ENCODE peak calls at places on chromosomes 11 and 22, in five cellular contexts. G is stomach, P is vagina, I is K562, C is upper lobe of left lung. J is an unnamed sample.

GRCh38 chr11:110249066-110249465 is 47.3 kb downstream of the RDX start:
- DNase-seq in G (no peak), P (no peak), I (no peak), C (no peak), J (no peak)

GRCh38 chr11:1226981-1227550 is 4.2 kb downstream of the MUC5B start:
- DNase-seq in G (no peak), P (no peak), I (peak), C (no peak), J (no peak)

GRCh38 chr11:80523057-80523456 is 1082.2 kb upstream of the TENM4 start:
- DNase-seq in G (no peak), P (no peak), I (no peak), C (no peak), J (no peak)

GRCh38 chr11:70519117-70519516 is 120.8 kb downstream of the CTTN start:
- DNase-seq in G (no peak), P (no peak), I (no peak), C (no peak), J (no peak)

GRCh38 chr11:74283580-74284180 is 27.8 kb downstream of the P4HA3 start:
- DNase-seq in G (no peak), P (no peak), I (no peak), C (no peak), J (no peak)

GRCh38 chr22:39994046-39994565 is 648 bp upstream of the FAM83F start:
- DNase-seq in G (no peak), P (no peak), I (peak), C (no peak), J (no peak)

GRCh38 chr11:8019671-8020597 is 32.8 kb downstream of the EIF3F start:
- DNase-seq in G (no peak), P (peak), I (no peak), C (no peak), J (no peak)

GRCh38 chr22:20809538-20810185 is 35.7 kb downstream of the SERPIND1 start:
- DNase-seq in G (no peak), P (no peak), I (no peak), C (no peak), J (no peak)

GRCh38 chr11:110308071-110308470 is 11.7 kb upstream of the RDX start:
- DNase-seq in G (no peak), P (no peak), I (no peak), C (no peak), J (no peak)

GRCh38 chr11:117315285-117316196 is 515 bp downstream of the BACE1 start:
- DNase-seq in G (no peak), P (no peak), I (no peak), C (peak), J (no peak)

GRCh38 chr11:70885721-70886305 is 366.6 kb downstream of the SHANK2 start:
- DNase-seq in G (no peak), P (no peak), I (no peak), C (no peak), J (no peak)

GRCh38 chr11:27914080-27914479 is 193.9 kb downstream of the KIF18A start:
- DNase-seq in G (no peak), P (no peak), I (no peak), C (no peak), J (no peak)

GRCh38 chr11:69541501-69542313 is 60.2 kb downstream of the LINC01488 start:
- DNase-seq in G (no peak), P (no peak), I (no peak), C (peak), J (no peak)

GRCh38 chr11:57376095-57376812 is 4.7 kb downstream of the PRG3 start:
- DNase-seq in G (no peak), P (no peak), I (no peak), C (no peak), J (no peak)

GRCh38 chr11:6825333-6825744 is 20.1 kb upstream of the OR10A5 start:
- DNase-seq in G (no peak), P (no peak), I (no peak), C (no peak), J (no peak)

GRCh38 chr11:516400-516799 is 9.4 kb upstream of the RNH1 start:
- DNase-seq in G (no peak), P (no peak), I (no peak), C (no peak), J (no peak)

GRCh38 chr11:91435694-91436375 is 788.8 kb upstream of the FAT3 start:
- DNase-seq in G (peak), P (no peak), I (no peak), C (no peak), J (no peak)

GRCh38 chr22:43783777-43784176 is 28.3 kb downstream of the EFCAB6 start:
- DNase-seq in G (no peak), P (no peak), I (no peak), C (no peak), J (no peak)

GRCh38 chr11:114200785-114201184 is 95.4 kb upstream of the NNMT start:
- DNase-seq in G (no peak), P (no peak), I (no peak), C (no peak), J (no peak)

GRCh38 chr22:27063381-27063780 is 406.0 kb downstream of the MIAT start:
- DNase-seq in G (no peak), P (no peak), I (no peak), C (no peak), J (no peak)

GRCh38 chr22:33401291-33401690 is 343.1 kb upstream of the SYN3 start:
- DNase-seq in G (no peak), P (no peak), I (no peak), C (no peak), J (no peak)

GRCh38 chr11:119796363-119797060 is 67.5 kb upstream of the NECTIN1 start:
- DNase-seq in G (no peak), P (no peak), I (no peak), C (no peak), J (no peak)

GRCh38 chr11:69950120-69950519 is 128.0 kb upstream of the ANO1 start:
- DNase-seq in G (no peak), P (no peak), I (peak), C (no peak), J (no peak)

GRCh38 chr22:23533328-23533762 is 46.7 kb downstream of the IGLL1 start:
- DNase-seq in G (no peak), P (no peak), I (peak), C (no peak), J (no peak)

GRCh38 chr11:19769820-19770219 is 57.2 kb downstream of the NAV2 start:
- DNase-seq in G (no peak), P (no peak), I (no peak), C (no peak), J (no peak)

GRCh38 chr11:120400564-120401364 is 64.6 kb downstream of the ARHGEF12 start:
- DNase-seq in G (no peak), P (no peak), I (no peak), C (peak), J (peak)

GRCh38 chr11:114340311-114341131 is 44.3 kb downstream of the NNMT start:
- DNase-seq in G (peak), P (no peak), I (peak), C (peak), J (peak)

GRCh38 chr11:108218912-108219783 is 3.3 kb downstream of the NPAT start:
- DNase-seq in G (no peak), P (no peak), I (no peak), C (no peak), J (no peak)
- H3K27ac ChIP-seq in G (no peak), P (no peak), I (peak), C (no peak), J (no peak)

GRCh38 chr11:47466701-47467250 is 17.8 kb upstream of the RAPSN start:
- DNase-seq in G (peak), P (no peak), I (no peak), C (no peak), J (no peak)
- TF ChIP-seq POLR2AphosphoS5 in G (peak), P (no peak), I (no peak), C (no peak), J (no peak)

DNA sequence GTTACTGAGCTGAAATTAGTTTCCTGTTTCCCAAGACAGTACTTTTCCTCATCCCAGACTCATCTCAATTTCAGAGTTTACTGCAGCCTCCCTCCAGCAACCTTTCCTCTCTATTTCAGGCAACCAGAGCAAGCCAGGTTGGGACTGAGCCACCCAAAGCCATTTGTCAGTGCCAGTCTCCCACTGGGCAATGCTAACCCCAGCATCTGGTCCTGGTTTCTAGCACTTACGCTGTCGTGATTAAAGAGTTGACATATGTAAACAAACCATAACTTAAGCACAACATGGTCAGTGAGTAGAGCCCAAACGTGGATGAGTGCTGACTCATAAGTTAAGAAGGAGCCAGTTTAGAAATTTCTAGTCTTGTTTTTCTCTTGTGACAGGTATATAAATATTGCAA is 119.6 kb upstream of the BLID start:
- DNase-seq in G (no peak), P (no peak), I (no peak), C (no peak), J (no peak)
- H3K27ac ChIP-seq in G (no peak), P (peak), I (no peak), C (no peak), J (no peak)

GRCh38 chr22:45235101-45235777 is 5.5 kb downstream of the KIAA0930 start:
- DNase-seq in G (peak), P (no peak), I (no peak), C (peak), J (no peak)
- TF ChIP-seq POLR2AphosphoS5 in G (no peak), P (no peak), I (no peak), C (no peak), J (no peak)

GRCh38 chr11:65547446-65548125 is 10.6 kb downstream of the LTBP3 start:
- DNase-seq in G (no peak), P (no peak), I (no peak), C (no peak), J (no peak)
- H3K27ac ChIP-seq in G (no peak), P (no peak), I (no peak), C (no peak), J (no peak)

DNA sequence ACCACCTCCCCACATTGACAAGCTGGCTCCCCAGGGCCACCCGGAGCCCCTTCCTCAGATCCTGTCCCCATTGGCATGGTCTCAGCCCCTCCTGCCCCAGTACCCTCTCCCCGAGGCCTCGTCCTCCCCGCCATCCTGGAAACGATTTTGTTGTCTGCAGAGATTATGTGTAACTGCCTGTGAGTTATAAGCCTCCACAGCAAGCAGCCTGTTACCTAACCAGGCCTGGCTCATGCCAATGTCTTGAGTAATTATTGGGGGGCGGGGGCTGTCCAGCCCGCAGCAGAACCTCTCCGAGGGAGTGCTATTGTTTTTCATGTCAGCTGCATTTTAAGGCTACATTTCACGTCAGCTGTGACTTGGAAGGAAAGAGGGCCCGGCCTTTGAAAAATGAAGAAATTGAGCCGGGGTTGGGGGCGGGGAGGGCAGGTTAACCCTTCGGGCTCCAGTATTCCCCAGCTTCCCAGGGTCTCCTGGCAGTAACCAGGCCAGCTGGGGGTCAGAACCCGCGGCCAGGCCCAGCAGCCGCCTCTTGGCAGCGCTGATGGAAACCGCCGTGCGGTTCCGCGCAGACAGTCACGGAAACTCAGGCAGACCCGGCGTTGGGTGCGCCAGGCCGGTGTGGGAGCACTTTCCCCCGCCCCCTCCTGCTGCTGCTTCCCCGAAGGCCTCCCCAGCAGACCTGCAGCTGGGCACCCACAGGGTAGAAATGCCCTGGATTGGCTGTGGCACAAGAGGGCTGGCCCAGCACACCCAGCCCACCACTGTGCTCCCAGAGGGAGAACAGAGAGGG is 59.5 kb downstream of the CDKN1C start:
- DNase-seq in G (no peak), P (no peak), I (no peak), C (peak), J (peak)
- TF ChIP-seq POLR2AphosphoS5 in G (peak), P (peak), I (no peak), C (peak), J (peak)

DNA sequence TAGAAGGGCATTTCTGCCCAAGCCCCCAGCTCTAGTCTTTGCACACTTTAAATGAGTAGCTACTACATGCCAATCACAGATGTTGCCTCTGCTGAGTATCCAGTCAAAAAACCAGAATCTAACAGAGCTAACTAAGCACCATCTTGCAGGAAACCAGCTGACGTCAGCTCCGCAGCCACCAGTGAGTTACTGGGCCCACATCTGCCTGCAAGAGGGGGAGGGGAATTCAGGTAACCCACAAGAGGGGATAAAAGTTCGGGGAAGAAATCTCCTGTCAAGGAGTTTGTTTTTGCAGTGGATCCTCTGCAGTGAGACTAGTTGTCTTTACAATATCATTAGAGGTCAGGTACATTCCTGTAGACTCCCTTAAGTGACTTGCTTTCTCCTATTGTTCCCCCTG is 9.2 kb downstream of the CD44 start:
- DNase-seq in G (no peak), P (no peak), I (no peak), C (no peak), J (no peak)
- H3K27ac ChIP-seq in G (no peak), P (no peak), I (no peak), C (no peak), J (no peak)

DNA sequence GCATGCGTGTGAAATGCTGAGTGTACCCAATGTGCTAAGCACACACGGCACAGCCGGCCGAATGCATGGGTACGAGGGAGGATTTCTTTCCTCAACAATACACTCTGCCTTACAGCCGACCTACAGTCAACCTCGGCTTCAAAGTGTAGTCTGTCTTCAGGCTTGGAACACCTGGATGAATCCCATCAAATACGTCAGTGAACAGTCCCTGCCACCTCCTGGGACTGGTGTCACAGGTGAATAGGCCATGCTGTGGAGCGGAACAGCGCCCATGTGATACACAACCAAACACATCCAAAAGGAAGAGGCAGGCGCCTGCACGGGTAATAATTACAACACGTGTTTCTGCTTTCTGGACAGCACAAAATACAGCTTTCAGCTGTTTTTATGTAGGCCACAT is 20.9 kb upstream of the BID start:
- DNase-seq in G (no peak), P (no peak), I (no peak), C (no peak), J (no peak)
- TF ChIP-seq POLR2AphosphoS5 in G (no peak), P (no peak), I (no peak), C (no peak), J (no peak)

GRCh38 chr22:46054878-46055158 is 77.9 kb upstream of the WNT7B start:
- DNase-seq in G (no peak), P (no peak), I (no peak), C (no peak), J (no peak)
- H3K27ac ChIP-seq in G (peak), P (peak), I (no peak), C (peak), J (peak)

GRCh38 chr11:66670816-66671215 is 6.9 kb downstream of the RBM4B start:
- DNase-seq in G (no peak), P (no peak), I (no peak), C (no peak), J (no peak)

GRCh38 chr11:66659785-66660184 is 17.9 kb downstream of the RBM4B start:
- DNase-seq in G (no peak), P (no peak), I (no peak), C (no peak), J (no peak)

GRCh38 chr11:66668653-66669430 is 8.8 kb downstream of the RBM4B start:
- DNase-seq in G (no peak), P (no peak), I (no peak), C (no peak), J (no peak)

GRCh38 chr11:66663741-66664296 is 13.9 kb downstream of the RBM4B start:
- DNase-seq in G (no peak), P (no peak), I (no peak), C (no peak), J (no peak)

GRCh38 chr11:66665369-66665768 is 12.3 kb downstream of the RBM4B start:
- DNase-seq in G (no peak), P (no peak), I (no peak), C (no peak), J (no peak)
- TF ChIP-seq POLR2AphosphoS5 in G (no peak), P (no peak), I (no peak), C (no peak), J (no peak)